ENCODE peak calls at places on chromosome 11, in eight cellular contexts. B, I, P, F, N, T, D and R are unnamed samples.

GRCh38 chr11:76067099-76067498 is 139.2 kb downstream of the WNT11 start:
- DNase-seq in F (no peak), I (no peak), B (no peak), P (no peak), D (no peak), T (no peak), N (no peak), R (no peak)

GRCh38 chr11:103091441-103091809 is 535 bp downstream of the DCUN1D5 start:
- DNase-seq in I (peak), T (peak), D (no peak), N (peak), B (peak), F (peak), P (no peak), R (no peak)

GRCh38 chr11:69744435-69744834 is 30.7 kb downstream of the FGF4 start:
- DNase-seq in D (no peak), B (no peak), P (no peak), I (no peak), N (no peak), F (peak), T (no peak), R (peak)

GRCh38 chr11:73308003-73308962 is at the start of gene ARHGEF17:
- DNase-seq in P (no peak), B (peak), I (no peak), D (peak), N (peak), F (peak), T (peak), R (no peak)

GRCh38 chr11:82191690-82192089 is 542.0 kb downstream of the FAM181B start:
- DNase-seq in D (no peak), F (no peak), T (no peak), B (no peak), P (no peak), I (peak), N (no peak), R (no peak)

GRCh38 chr11:19524171-19524671 is 188.4 kb upstream of the NAV2 start:
- DNase-seq in B (no peak), F (no peak), N (no peak), P (no peak), I (peak), T (no peak), D (no peak), R (no peak)

GRCh38 chr11:46431211-46431610 is 39.6 kb upstream of the CHRM4 start:
- DNase-seq in I (no peak), F (no peak), T (no peak), N (no peak), B (no peak), D (no peak), P (no peak), R (no peak)

GRCh38 chr11:129291556-129291955 is 84.1 kb upstream of the BARX2 start:
- DNase-seq in I (peak), T (no peak), P (no peak), N (no peak), F (no peak), B (no peak), D (no peak), R (no peak)

GRCh38 chr11:72069787-72070251 is 10.5 kb downstream of the NUMA1 start:
- DNase-seq in B (peak), N (peak), I (peak), D (peak), T (peak), F (peak), P (peak), R (peak)

GRCh38 chr11:86497310-86497709 is 122.6 kb downstream of the CCDC81 start:
- DNase-seq in N (no peak), D (no peak), F (no peak), T (no peak), I (no peak), B (no peak), P (no peak), R (no peak)

GRCh38 chr11:83008581-83008923 is 63.1 kb downstream of the RAB30 start:
- DNase-seq in P (no peak), F (no peak), D (no peak), B (no peak), T (no peak), I (no peak), N (no peak), R (no peak)

GRCh38 chr11:12531020-12531419 is 143.2 kb upstream of the TEAD1 start:
- DNase-seq in F (no peak), I (no peak), D (no peak), P (no peak), B (no peak), N (no peak), T (no peak), R (no peak)

GRCh38 chr11:109096266-109096665 is 325.7 kb upstream of the C11orf87 start:
- DNase-seq in F (no peak), N (no peak), I (no peak), T (no peak), D (no peak), B (no peak), P (no peak), R (no peak)

GRCh38 chr11:104096900-104097299 is 60.5 kb downstream of the DDI1 start:
- DNase-seq in P (no peak), B (no peak), I (no peak), D (no peak), T (no peak), F (no peak), N (no peak), R (no peak)

GRCh38 chr11:104098132-104098531 is 61.7 kb downstream of the DDI1 start:
- DNase-seq in B (no peak), F (no peak), I (no peak), N (no peak), D (no peak), P (no peak), T (no peak), R (no peak)

GRCh38 chr11:104093426-104094280 is 57.2 kb downstream of the DDI1 start:
- DNase-seq in N (no peak), F (no peak), I (no peak), P (no peak), T (no peak), B (no peak), D (no peak), R (no peak)

GRCh38 chr11:104094576-104094975 is 58.1 kb downstream of the DDI1 start:
- DNase-seq in I (no peak), F (no peak), P (no peak), D (no peak), T (no peak), N (no peak), B (no peak), R (no peak)

GRCh38 chr11:104095791-104096190 is 59.4 kb downstream of the DDI1 start:
- DNase-seq in B (no peak), N (no peak), F (no peak), P (no peak), I (no peak), T (no peak), D (no peak), R (no peak)
- TF ChIP-seq CTCF in B (peak), N (no peak), F (no peak), P (no peak), I (no peak), T (no peak), D (no peak), R (no peak)

GRCh38 chr11:31987118-31988005 is 103.5 kb upstream of the RCN1 start:
- DNase-seq in N (no peak), F (peak), T (no peak), D (no peak), I (peak), B (no peak), P (no peak), R (no peak)
- H3K4me3 ChIP-seq in N (no peak), F (peak), T (no peak), D (peak), I (peak), B (peak), P (no peak), R (no peak)

DNA sequence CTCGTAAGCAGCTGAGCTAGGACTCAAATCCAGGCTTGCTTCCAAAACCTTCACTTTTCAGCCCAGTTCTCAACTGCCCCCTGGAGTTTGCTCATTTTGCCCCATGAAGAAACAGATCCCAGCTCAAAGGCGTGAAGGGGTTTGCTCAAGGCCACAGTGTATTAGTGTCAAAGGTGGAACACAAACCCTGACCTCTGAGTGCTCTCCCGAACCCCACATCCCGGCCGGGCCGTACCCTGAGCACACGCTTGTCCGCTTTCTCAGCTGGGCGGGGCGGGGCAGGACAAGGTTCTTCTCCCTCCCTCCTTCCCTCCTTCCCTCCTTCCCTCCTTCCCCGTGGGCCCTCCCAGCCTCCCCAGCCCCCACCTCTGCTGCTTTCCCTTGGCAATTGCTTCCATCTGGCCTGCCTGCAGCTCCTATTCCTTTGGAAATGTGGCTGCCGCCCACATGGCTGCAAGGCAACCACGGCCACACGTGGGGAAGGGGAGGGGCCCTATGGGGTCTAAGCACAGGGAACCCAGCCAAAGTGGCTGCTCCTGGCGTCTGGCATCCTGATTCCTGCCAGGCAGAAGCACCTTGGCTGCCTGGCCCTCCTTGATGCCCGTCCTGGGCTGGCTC is 4.1 kb downstream of the ST3GAL4 start:
- DNase-seq in P (no peak), I (peak), D (no peak), T (no peak), N (peak), F (no peak), B (peak), R (peak)
- TF ChIP-seq CTCF in P (no peak), I (no peak), D (no peak), T (no peak), N (no peak), F (no peak), B (no peak), R (peak)

GRCh38 chr11:120511116-120511803 is at the start of gene GRIK4:
- DNase-seq in I (peak), P (no peak), F (peak), B (peak), N (peak), D (peak), T (peak), R (no peak)

GRCh38 chr11:120511804-120512726 is 517 bp downstream of the GRIK4 start:
- DNase-seq in P (no peak), I (no peak), T (no peak), F (no peak), N (no peak), B (no peak), D (peak), R (no peak)

GRCh38 chr11:120509346-120510053 is 2.0 kb upstream of the GRIK4 start:
- DNase-seq in B (no peak), N (no peak), P (no peak), F (no peak), D (no peak), T (no peak), I (no peak), R (no peak)

GRCh38 chr11:120512727-120513435 is 1.3 kb downstream of the GRIK4 start:
- DNase-seq in I (no peak), B (no peak), N (no peak), P (no peak), D (peak), T (no peak), F (no peak), R (no peak)

DNA sequence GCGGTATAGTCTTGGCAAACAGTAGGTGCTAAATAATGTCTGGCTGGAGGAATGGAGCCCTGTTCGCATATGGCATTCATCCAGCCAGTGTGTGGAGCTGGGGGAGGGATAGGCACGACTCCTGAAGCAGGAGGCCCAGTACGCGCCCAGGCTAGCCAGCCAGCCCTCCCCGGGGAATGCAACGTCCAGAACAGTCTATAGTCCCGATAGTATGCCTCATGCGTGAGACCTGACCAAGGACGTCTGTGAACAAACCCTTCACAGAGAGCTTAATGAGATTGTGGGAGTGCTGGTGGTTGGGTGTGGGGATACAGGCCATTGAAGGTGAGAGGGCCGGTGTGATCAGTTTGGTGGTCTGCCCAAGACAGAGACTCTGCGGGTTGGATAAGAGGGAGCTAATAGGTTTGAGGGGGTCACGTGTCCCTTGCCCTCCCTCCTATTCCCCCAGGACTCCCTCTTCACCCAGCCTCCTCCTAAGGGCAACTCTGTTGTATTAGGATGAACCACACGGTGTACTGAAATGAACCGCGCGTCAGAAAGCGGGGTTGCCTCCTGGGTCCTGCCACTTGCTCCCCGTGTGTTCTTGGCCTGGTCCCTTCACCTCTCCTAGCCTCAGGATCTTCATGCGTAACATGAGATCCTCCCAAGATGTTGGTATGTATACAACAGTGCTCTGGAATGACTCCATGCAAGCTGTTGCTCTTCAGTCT is 987 bp upstream of the GRIK4 start:
- DNase-seq in I (no peak), B (no peak), D (peak), P (no peak), T (no peak), N (no peak), F (no peak), R (no peak)
- H3K4me3 ChIP-seq in I (peak), B (no peak), D (peak), P (no peak), T (no peak), N (no peak), F (peak), R (no peak)

DNA sequence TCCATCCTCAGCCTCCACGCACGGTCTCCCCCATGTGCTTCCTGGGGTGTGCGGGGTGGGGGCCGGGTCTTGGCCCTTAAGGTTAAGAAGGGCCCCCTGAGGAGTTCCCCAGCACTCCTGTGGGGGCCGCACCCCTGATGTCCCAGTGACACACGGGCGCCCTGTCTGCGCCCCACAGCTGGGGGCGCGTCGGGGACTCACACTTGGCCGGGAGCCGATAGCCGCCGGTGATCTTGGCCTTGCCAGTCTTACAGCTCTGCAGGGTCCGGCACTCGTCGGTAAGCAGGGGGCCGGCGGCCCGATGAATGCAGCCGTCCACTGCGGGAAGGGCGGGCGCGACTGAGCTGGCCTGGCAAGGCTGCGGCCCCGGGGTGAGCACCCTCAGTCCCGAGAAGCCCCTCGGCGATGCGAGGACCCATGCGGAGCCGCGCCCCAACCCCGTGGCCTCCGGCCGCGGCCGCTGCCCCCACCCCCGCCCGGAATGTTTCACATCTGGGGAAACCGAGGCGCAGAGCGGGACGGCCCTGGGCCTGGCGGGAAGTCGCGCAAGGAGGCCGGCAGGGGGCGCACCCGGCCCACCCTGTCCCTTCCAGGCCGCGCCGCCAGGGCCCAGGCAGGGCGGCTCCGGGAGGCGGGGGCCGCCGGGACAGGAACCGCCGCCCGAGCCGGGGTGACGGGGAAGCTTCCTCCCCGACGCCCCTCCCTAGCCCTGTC is 13.9 kb downstream of the OTUB1 start:
- DNase-seq in I (peak), T (peak), N (peak), D (no peak), P (no peak), F (peak), B (peak), R (peak)
- TF ChIP-seq CTCF in I (peak), T (peak), N (peak), D (peak), P (no peak), F (peak), B (peak), R (peak)

GRCh38 chr11:44943118-44943517 is 7.6 kb downstream of the TP53I11 start:
- DNase-seq in F (no peak), N (peak), P (no peak), T (no peak), B (no peak), I (no peak), D (no peak), R (no peak)

GRCh38 chr11:44940424-44940823 is 10.3 kb downstream of the TP53I11 start:
- DNase-seq in D (no peak), F (no peak), N (no peak), P (no peak), B (no peak), T (no peak), I (no peak), R (no peak)

GRCh38 chr11:44942029-44942710 is 8.5 kb downstream of the TP53I11 start:
- DNase-seq in F (no peak), I (no peak), N (no peak), T (no peak), D (no peak), P (no peak), B (no peak), R (no peak)

GRCh38 chr11:44940835-44941234 is 9.8 kb downstream of the TP53I11 start:
- DNase-seq in I (no peak), N (no peak), F (no peak), B (no peak), D (no peak), P (no peak), T (no peak), R (no peak)

DNA sequence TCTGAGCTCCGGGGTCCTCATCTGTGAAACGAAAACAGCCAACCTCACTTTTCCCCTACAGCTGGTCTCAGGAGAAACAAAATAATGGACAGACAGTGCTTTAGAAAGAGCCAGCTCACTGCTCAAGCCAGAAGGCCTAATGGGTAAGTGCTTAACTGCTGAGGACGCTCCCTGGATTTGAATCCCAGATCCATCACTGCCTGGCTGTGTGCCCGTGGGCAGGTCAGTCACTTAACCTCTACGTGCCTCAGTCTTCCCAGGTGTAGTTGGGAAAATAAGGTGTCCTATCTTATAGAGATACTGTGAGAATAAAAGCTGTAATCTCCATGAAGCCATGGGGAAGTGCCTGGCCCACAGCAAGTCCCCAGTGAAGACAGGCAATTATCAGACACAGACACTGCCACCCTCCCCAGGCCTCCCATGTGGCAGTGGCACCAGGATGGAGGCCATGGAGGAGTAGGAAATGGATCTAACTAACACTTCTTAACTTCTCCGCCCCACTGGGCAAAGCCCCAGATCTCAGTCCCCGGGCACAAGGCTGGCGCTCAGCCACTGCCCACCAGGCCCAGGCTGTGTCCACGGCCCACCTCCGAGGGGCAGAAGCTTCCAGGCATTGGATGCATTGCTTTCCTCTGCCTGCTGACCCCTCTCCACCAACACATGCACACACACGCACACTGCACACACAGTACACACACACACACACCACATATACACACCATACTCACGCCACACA is 9.2 kb downstream of the TP53I11 start:
- DNase-seq in T (no peak), B (no peak), N (no peak), I (no peak), P (no peak), D (no peak), F (no peak), R (no peak)
- H3K4me3 ChIP-seq in T (no peak), B (no peak), N (no peak), I (no peak), P (no peak), D (no peak), F (no peak), R (no peak)

GRCh38 chr11:60785806-60786361 is 751 bp downstream of the MS4A10 start:
- DNase-seq in B (no peak), I (peak), P (no peak), F (no peak), N (no peak), D (no peak), T (no peak), R (no peak)
- TF ChIP-seq CTCF in B (no peak), I (no peak), P (no peak), F (no peak), N (no peak), D (no peak), T (no peak), R (no peak)